ENCODE peak calls at places on chromosomes 2 and 18, in seven cellular contexts. T is neuronal stem cell, E is DND-41, C is HCT116, V is GM12878, N is PC-9, I is MM.1S. G is an unnamed sample.

GRCh38 chr18:25896178-25896780 is 194.1 kb downstream of the SS18 start:
- DNase-seq in T (peak; percentile 27), E (peak; percentile 29), C (peak; percentile 32), V (no peak), N (no peak), I (peak; percentile 67), G (peak; percentile 67)

GRCh38 chr2:228688007-228688645 is 506.6 kb upstream of the SPHKAP start:
- DNase-seq in T (no peak), E (no peak), C (no peak), V (no peak), N (no peak), I (no peak), G (peak; percentile 59)

GRCh38 chr2:151882786-151883445 is 54.7 kb upstream of the ARL5A start:
- DNase-seq in T (no peak), E (no peak), C (no peak), V (no peak), N (no peak), I (no peak), G (no peak)

GRCh38 chr2:88038263-88039105 is 17.1 kb downstream of the KRCC1 start:
- DNase-seq in T (no peak), E (no peak), C (no peak), V (no peak), N (no peak), I (no peak), G (peak; percentile 91)

GRCh38 chr2:144516417-144516980 is 3.4 kb downstream of the ZEB2 start:
- DNase-seq in T (no peak), E (no peak), C (no peak), V (no peak), N (no peak), I (no peak), G (peak; percentile 77)

GRCh38 chr2:55888941-55889340 is 34.6 kb downstream of the EFEMP1 start:
- DNase-seq in T (peak; percentile 55), E (no peak), C (no peak), V (no peak), N (no peak), I (no peak), G (peak; percentile 68)

GRCh38 chr2:207159002-207159401 is 6.7 kb downstream of the KLF7 start:
- DNase-seq in T (no peak), E (no peak), C (no peak), V (no peak), N (no peak), I (no peak), G (no peak)

GRCh38 chr2:29921560-29921915 is at the start of gene ALK:
- DNase-seq in T (peak; percentile 95), E (no peak), C (no peak), V (no peak), N (no peak), I (peak; percentile 92), G (peak; percentile 93)

GRCh38 chr18:4994710-4995109 is 202.3 kb downstream of the AKAIN1 start:
- DNase-seq in T (no peak), E (no peak), C (no peak), V (no peak), N (no peak), I (no peak), G (no peak)

DNA sequence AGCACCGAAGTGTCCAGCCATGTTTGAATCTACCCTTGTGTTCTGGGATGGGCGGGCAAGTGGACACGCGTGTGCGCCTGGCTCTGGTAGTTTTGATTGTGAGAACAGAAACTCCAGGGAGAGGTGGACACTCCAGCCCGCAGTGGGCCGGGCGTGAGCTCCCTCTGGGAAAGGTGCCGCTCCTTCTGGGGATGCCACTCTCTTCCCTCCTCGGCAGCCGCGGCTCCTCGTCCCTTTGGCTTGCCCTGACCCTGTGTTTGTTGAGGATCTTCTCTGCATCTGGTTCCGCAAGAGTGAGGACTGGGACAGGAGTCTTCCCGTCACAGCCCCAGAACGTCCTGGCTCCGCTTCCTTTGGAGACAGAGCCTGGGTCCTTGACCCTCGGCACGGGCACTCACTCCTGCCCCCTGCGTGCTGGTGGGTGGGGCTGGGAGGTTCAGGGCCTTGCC is 1.3 kb downstream of the CTDP1 start:
- DNase-seq in T (no peak), E (no peak), C (no peak), V (no peak), N (no peak), I (no peak), G (no peak)
- H3K4me1 ChIP-seq in T (peaks cover 6% of the 10 kb centered on the region), E (peaks cover 64% of the 10 kb centered on the region), C (peaks cover 21% of the 10 kb centered on the region), V (peaks cover 33% of the 10 kb centered on the region), N (peaks cover 22% of the 10 kb centered on the region), I (peaks cover 15% of the 10 kb centered on the region), G (peaks cover 5% of the 10 kb centered on the region)

GRCh38 chr2:178886006-178886405 is 78.8 kb upstream of the TTN start:
- DNase-seq in T (no peak), E (no peak), C (no peak), V (no peak), N (no peak), I (no peak), G (no peak)

GRCh38 chr2:178891959-178892485 is 84.8 kb upstream of the TTN start:
- DNase-seq in T (no peak), E (no peak), C (no peak), V (no peak), N (no peak), I (no peak), G (no peak)

GRCh38 chr2:178895872-178896271 is 88.6 kb upstream of the TTN start:
- DNase-seq in T (no peak), E (no peak), C (no peak), V (no peak), N (no peak), I (no peak), G (peak; percentile 15)

GRCh38 chr2:178895171-178895570 is 87.9 kb upstream of the TTN start:
- DNase-seq in T (no peak), E (no peak), C (no peak), V (no peak), N (no peak), I (no peak), G (no peak)

GRCh38 chr2:178891265-178891958 is 84.2 kb upstream of the TTN start:
- DNase-seq in T (peak; percentile 83), E (peak; percentile 66), C (peak; percentile 59), V (peak; percentile 33), N (peak; percentile 61), I (peak; percentile 84), G (peak; percentile 76)
- H2AFZ ChIP-seq in T (no peak overlapping the region), E (no peak overlapping the region), C (peak overlapping the region; percentile 97), V (peak overlapping the region; percentile 38), N (peak overlapping the region; percentile 3), I (no peak overlapping the region), G (no peak overlapping the region)

GRCh38 chr2:24899361-24899760 is 20.7 kb downstream of the ADCY3 start:
- DNase-seq in T (no peak), E (no peak), C (no peak), V (no peak), N (no peak), I (no peak), G (no peak)
- H3K27ac ChIP-seq in T (no peak overlapping the region), E (no peak overlapping the region), C (no peak overlapping the region), V (no peak overlapping the region), N (no peak overlapping the region), I (no peak overlapping the region), G (no peak overlapping the region)

DNA sequence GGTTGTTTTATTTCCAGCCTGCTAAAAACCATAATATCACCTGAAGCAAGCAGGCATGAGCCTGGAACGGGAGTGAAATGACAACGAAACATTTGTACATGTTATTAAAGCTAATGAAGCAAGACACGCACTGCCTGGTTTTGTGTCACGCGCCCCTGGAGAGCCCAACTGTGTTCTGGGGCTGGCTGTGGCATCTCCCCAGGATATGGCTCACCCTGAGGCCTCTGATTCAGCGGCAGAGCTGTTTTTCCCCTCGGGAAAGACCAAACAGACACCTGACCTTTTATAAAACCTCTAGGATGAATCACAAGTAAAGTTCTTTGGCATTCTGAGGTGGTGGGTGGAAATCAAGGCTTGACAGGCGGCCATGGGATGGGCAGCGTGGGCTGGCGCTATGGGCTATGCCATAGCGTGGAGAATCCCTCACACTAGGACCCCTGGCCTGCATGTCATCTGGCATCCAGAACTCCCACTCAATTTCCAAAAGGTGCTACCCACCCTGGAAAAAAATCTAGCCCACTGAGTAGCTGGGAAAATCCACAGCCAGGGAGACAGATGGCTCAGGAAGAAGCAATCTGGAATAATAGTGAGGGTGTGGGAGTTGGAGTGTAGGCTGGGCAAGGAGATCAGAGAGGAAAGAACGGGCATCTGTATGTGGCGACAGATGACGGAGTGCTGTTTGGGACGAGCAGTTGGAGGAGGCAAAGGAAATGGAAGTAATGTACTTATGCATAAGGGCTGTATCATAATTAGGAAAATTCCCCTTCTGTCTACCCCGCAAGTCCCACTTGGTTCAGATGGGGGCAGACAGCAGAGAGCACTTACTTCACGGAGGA is 262.0 kb downstream of the AFF3 start:
- DNase-seq in T (no peak), E (no peak), C (no peak), V (no peak), N (no peak), I (no peak), G (peak; percentile 74)
- H3K4me1 ChIP-seq in T (peaks cover 13% of the 10 kb centered on the region), E (no peaks in the 10 kb centered on the region), C (no peaks in the 10 kb centered on the region), V (no peaks in the 10 kb centered on the region), N (no peaks in the 10 kb centered on the region), I (no peaks in the 10 kb centered on the region), G (peaks cover 32% of the 10 kb centered on the region)

GRCh38 chr2:70630761-70631160 is 77.1 kb upstream of the TGFA start:
- DNase-seq in T (no peak), E (no peak), C (no peak), V (no peak), N (no peak), I (no peak), G (no peak)
- H2AFZ ChIP-seq in T (no peak overlapping the region), E (no peak overlapping the region), C (no peak overlapping the region), V (no peak overlapping the region), N (no peak overlapping the region), I (no peak overlapping the region), G (no peak overlapping the region)

GRCh38 chr2:105862843-105863242 is 118.1 kb downstream of the NCK2 start:
- DNase-seq in T (no peak), E (no peak), C (no peak), V (no peak), N (no peak), I (no peak), G (peak; percentile 16)

GRCh38 chr2:105861198-105861597 is 116.5 kb downstream of the NCK2 start:
- DNase-seq in T (no peak), E (no peak), C (no peak), V (no peak), N (no peak), I (no peak), G (no peak)

GRCh38 chr2:105858868-105859693 is 114.4 kb downstream of the NCK2 start:
- DNase-seq in T (no peak), E (no peak), C (no peak), V (no peak), N (peak; percentile 53), I (no peak), G (no peak)

GRCh38 chr2:105859694-105859951 is 114.9 kb downstream of the NCK2 start:
- DNase-seq in T (no peak), E (no peak), C (no peak), V (no peak), N (no peak), I (no peak), G (no peak)

DNA sequence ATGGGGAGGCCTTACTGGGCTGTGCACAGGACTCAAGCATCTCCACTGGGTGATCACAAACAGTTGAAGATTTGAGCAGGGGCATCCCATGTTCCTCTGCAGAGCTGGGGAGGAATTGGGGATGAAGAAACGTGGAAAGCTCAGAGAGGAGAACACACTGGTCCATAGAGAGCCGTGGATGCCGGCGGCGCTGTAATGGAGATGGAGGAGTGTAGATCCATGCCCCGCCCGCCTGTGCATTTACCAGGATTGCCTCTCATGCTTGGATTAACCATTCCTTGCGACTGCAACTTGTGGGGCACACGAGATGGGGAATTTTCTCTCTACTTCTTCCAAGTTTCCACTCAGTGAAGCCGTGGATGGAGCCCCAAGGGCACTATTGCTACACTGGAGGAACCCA is 115.9 kb downstream of the NCK2 start:
- DNase-seq in T (no peak), E (no peak), C (no peak), V (no peak), N (no peak), I (no peak), G (no peak)
- H3K27ac ChIP-seq in T (no peak overlapping the region), E (no peak overlapping the region), C (no peak overlapping the region), V (no peak overlapping the region), N (no peak overlapping the region), I (no peak overlapping the region), G (no peak overlapping the region)

GRCh38 chr2:80136338-80136737 is 168.2 kb downstream of the LRRTM1 start:
- DNase-seq in T (no peak), E (no peak), C (no peak), V (no peak), N (no peak), I (no peak), G (no peak)
- H3K4me1 ChIP-seq in T (no peaks in the 10 kb centered on the region), E (no peaks in the 10 kb centered on the region), C (no peaks in the 10 kb centered on the region), V (no peaks in the 10 kb centered on the region), N (no peaks in the 10 kb centered on the region), I (no peaks in the 10 kb centered on the region), G (no peaks in the 10 kb centered on the region)